ENCODE peak calls at places on chromosomes 12 and 14, in seven cellular contexts. One of them, this sample, is unnamed.

GRCh38 chr14:57302883-57303282 is 34.1 kb downstream of the AP5M1 start:
- DNase-seq in GM20000: no peak
- DNase-seq in AG08395: no peak
- DNase-seq in GM13976: no peak
- DNase-seq in activated T-helper 1 cell treated with Interleukin-2 at 50 U/mL for 16 hours: no peak
- DNase-seq in fibroblast of mammary gland: peak
- DNase-seq in HT-29: no peak
- DNase-seq in this sample: peak

GRCh38 chr12:1925125-1925963 is 6.9 kb upstream of the CACNA2D4 start:
- DNase-seq in GM20000: no peak
- DNase-seq in AG08395: no peak
- DNase-seq in GM13976: no peak
- DNase-seq in activated T-helper 1 cell treated with Interleukin-2 at 50 U/mL for 16 hours: no peak
- DNase-seq in fibroblast of mammary gland: no peak
- DNase-seq in HT-29: no peak
- DNase-seq in this sample: no peak

GRCh38 chr12:123761841-123762714 is at the start of gene DNAH10:
- DNase-seq in GM20000: peak
- DNase-seq in AG08395: peak
- DNase-seq in GM13976: peak
- DNase-seq in activated T-helper 1 cell treated with Interleukin-2 at 50 U/mL for 16 hours: peak
- DNase-seq in fibroblast of mammary gland: peak
- DNase-seq in HT-29: peak
- DNase-seq in this sample: peak

GRCh38 chr12:120110550-120111501 is 5.7 kb downstream of the RAB35 start:
- DNase-seq in GM20000: peak
- DNase-seq in AG08395: no peak
- DNase-seq in GM13976: peak
- DNase-seq in activated T-helper 1 cell treated with Interleukin-2 at 50 U/mL for 16 hours: peak
- DNase-seq in fibroblast of mammary gland: no peak
- DNase-seq in HT-29: no peak
- DNase-seq in this sample: no peak

GRCh38 chr12:117499759-117500485 is 138.5 kb upstream of the NOS1 start:
- DNase-seq in GM20000: no peak
- DNase-seq in AG08395: no peak
- DNase-seq in GM13976: no peak
- DNase-seq in activated T-helper 1 cell treated with Interleukin-2 at 50 U/mL for 16 hours: no peak
- DNase-seq in fibroblast of mammary gland: no peak
- DNase-seq in HT-29: no peak
- DNase-seq in this sample: no peak

GRCh38 chr14:61887628-61888027 is 125.4 kb downstream of the SNAPC1 start:
- DNase-seq in GM20000: no peak
- DNase-seq in AG08395: no peak
- DNase-seq in GM13976: no peak
- DNase-seq in activated T-helper 1 cell treated with Interleukin-2 at 50 U/mL for 16 hours: no peak
- DNase-seq in fibroblast of mammary gland: no peak
- DNase-seq in HT-29: no peak
- DNase-seq in this sample: no peak

GRCh38 chr12:62600038-62600437 is 133.4 kb downstream of the MON2 start:
- DNase-seq in GM20000: no peak
- DNase-seq in AG08395: no peak
- DNase-seq in GM13976: no peak
- DNase-seq in activated T-helper 1 cell treated with Interleukin-2 at 50 U/mL for 16 hours: no peak
- DNase-seq in fibroblast of mammary gland: no peak
- DNase-seq in HT-29: no peak
- DNase-seq in this sample: peak

GRCh38 chr14:31819281-31819680 is 257.8 kb upstream of the ARHGAP5 start:
- DNase-seq in GM20000: no peak
- DNase-seq in AG08395: no peak
- DNase-seq in GM13976: no peak
- DNase-seq in activated T-helper 1 cell treated with Interleukin-2 at 50 U/mL for 16 hours: no peak
- DNase-seq in fibroblast of mammary gland: peak
- DNase-seq in HT-29: no peak
- DNase-seq in this sample: no peak

GRCh38 chr12:4449862-4450222 is 4.2 kb upstream of the FGF6 start:
- DNase-seq in GM20000: no peak
- DNase-seq in AG08395: no peak
- DNase-seq in GM13976: no peak
- DNase-seq in activated T-helper 1 cell treated with Interleukin-2 at 50 U/mL for 16 hours: no peak
- DNase-seq in fibroblast of mammary gland: peak
- DNase-seq in HT-29: no peak
- DNase-seq in this sample: no peak